ENCODE peak calls at places on chromosomes 7 and 10, in eight cellular contexts. P, G, A, J, O, C, B and D are unnamed samples.

GRCh38 chr10:5441106-5441505 is 28.7 kb downstream of the NET1 start:
- DNase-seq in P (no peak), A (no peak), C (no peak), O (no peak), J (no peak), G (no peak), B (no peak), D (no peak)

GRCh38 chr7:133746847-133747246 is 380.3 kb upstream of the LRGUK start:
- DNase-seq in J (no peak), G (no peak), P (no peak), A (no peak), O (no peak), C (no peak), B (no peak), D (no peak)

GRCh38 chr10:131577178-131577555 is 265.6 kb upstream of the TCERG1L start:
- DNase-seq in A (no peak), C (no peak), O (no peak), G (no peak), B (no peak), J (no peak), P (no peak), D (no peak)

GRCh38 chr10:2938869-2939268 is 128.5 kb upstream of the PFKP start:
- DNase-seq in A (no peak), B (no peak), P (no peak), O (no peak), G (peak; percentile 11), J (peak; percentile 57), C (no peak), D (no peak)

GRCh38 chr10:3473271-3473670 is 300.7 kb upstream of the PITRM1 start:
- DNase-seq in A (no peak), G (no peak), C (no peak), J (no peak), O (no peak), P (no peak), B (no peak), D (no peak)

GRCh38 chr7:112060625-112061024 is 145.6 kb downstream of the DOCK4 start:
- DNase-seq in P (no peak), G (no peak), A (no peak), B (no peak), J (no peak), C (no peak), O (no peak), D (no peak)

GRCh38 chr10:102449321-102450123 is 1.8 kb downstream of the C10orf95 start:
- DNase-seq in B (peak; percentile 79), P (peak; percentile 52), G (peak; percentile 77), A (peak; percentile 78), C (no peak), O (no peak), J (peak; percentile 31), D (peak; percentile 28)

GRCh38 chr10:120969219-120969645 is 118.1 kb downstream of the WDR11 start:
- DNase-seq in G (peak; percentile 9), C (no peak), P (no peak), B (no peak), J (no peak), O (no peak), A (no peak), D (no peak)

GRCh38 chr10:91090761-91091529 is 129.5 kb upstream of the PCGF5 start:
- DNase-seq in J (peak; percentile 55), A (no peak), C (no peak), B (no peak), O (no peak), G (peak; percentile 16), P (no peak), D (no peak)

GRCh38 chr10:90862908-90863514 is 5.2 kb upstream of the HTR7 start:
- DNase-seq in J (peak; percentile 71), B (no peak), A (no peak), P (no peak), O (no peak), G (peak; percentile 71), C (no peak), D (no peak)

GRCh38 chr10:85319150-85319549 is 990.8 kb downstream of the CCSER2 start:
- DNase-seq in J (no peak), A (no peak), O (no peak), P (no peak), G (no peak), C (no peak), B (no peak), D (no peak)

GRCh38 chr10:110730345-110731055 is 86.4 kb downstream of the RBM20 start:
- DNase-seq in O (no peak), A (no peak), J (no peak), B (no peak), P (no peak), C (no peak), G (peak; percentile 9), D (no peak)

GRCh38 chr10:67794909-67795460 is 43.0 kb downstream of the DNAJC12 start:
- DNase-seq in O (no peak), A (no peak), G (no peak), B (no peak), C (peak; percentile 9), P (no peak), J (no peak), D (no peak)
- H3K36me3 ChIP-seq in O (no peaks in the 10 kb centered on the region), A (no peaks in the 10 kb centered on the region), G (no peaks in the 10 kb centered on the region), B (no peaks in the 10 kb centered on the region), C (no peaks in the 10 kb centered on the region), P (no peaks in the 10 kb centered on the region), J (no peaks in the 10 kb centered on the region), D (no peaks in the 10 kb centered on the region)

GRCh38 chr10:35465601-35466140 is 129.4 kb downstream of the CCNY start:
- DNase-seq in O (no peak), B (no peak), C (no peak), J (no peak), P (no peak), G (no peak), A (no peak), D (no peak)
- H3K4me1 ChIP-seq in O (no peaks in the 10 kb centered on the region), B (peaks cover 74% of the 10 kb centered on the region), C (peaks cover 36% of the 10 kb centered on the region), J (peaks cover 23% of the 10 kb centered on the region), P (peaks cover 81% of the 10 kb centered on the region), G (peaks cover 56% of the 10 kb centered on the region), A (peaks cover 19% of the 10 kb centered on the region), D (peaks cover 4% of the 10 kb centered on the region)

DNA sequence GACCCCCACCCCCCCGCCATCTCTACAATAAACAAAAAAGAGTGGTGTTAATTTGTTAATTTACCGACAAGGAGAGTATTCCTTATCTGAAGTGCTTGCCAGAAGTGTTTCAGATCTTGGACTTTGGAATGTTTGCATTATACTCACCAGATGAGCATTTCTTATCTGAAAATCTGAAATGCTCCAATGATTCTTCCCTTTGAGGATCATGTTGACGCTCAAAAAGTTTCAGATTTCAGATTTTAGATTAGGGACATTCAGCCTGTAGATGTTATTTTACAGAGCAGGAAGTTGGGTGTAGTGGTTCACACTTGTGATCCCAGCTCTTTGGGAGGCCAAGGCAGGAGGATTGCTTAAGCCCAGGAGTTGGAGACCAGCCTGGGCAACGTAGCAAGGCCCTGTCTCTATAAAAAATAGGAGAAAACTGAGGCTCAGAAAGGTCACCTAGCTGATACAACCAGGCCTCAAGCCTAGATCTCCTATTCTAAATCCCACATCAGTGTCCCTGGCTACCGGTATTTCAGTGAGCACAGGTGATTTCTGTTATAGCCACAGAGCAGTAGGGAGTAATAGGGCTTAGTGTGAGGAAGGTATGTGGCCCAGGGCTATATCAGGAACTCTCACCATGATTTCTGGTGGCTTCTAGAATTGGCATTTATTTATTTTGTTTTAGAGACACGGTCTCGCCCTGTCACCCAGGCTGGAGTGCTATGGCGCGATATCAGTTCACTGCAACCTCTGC is 35.4 kb downstream of the TMEM120A start:
- DNase-seq in A (no peak), O (no peak), G (no peak), C (no peak), P (no peak), J (no peak), B (no peak), D (no peak)
- H3K36me3 ChIP-seq in A (no peaks in the 10 kb centered on the region), O (peaks cover 4% of the 10 kb centered on the region), G (peaks cover 13% of the 10 kb centered on the region), C (peaks cover 57% of the 10 kb centered on the region), P (no peaks in the 10 kb centered on the region), J (peaks cover 75% of the 10 kb centered on the region), B (peaks cover 18% of the 10 kb centered on the region), D (peaks cover 22% of the 10 kb centered on the region)

DNA sequence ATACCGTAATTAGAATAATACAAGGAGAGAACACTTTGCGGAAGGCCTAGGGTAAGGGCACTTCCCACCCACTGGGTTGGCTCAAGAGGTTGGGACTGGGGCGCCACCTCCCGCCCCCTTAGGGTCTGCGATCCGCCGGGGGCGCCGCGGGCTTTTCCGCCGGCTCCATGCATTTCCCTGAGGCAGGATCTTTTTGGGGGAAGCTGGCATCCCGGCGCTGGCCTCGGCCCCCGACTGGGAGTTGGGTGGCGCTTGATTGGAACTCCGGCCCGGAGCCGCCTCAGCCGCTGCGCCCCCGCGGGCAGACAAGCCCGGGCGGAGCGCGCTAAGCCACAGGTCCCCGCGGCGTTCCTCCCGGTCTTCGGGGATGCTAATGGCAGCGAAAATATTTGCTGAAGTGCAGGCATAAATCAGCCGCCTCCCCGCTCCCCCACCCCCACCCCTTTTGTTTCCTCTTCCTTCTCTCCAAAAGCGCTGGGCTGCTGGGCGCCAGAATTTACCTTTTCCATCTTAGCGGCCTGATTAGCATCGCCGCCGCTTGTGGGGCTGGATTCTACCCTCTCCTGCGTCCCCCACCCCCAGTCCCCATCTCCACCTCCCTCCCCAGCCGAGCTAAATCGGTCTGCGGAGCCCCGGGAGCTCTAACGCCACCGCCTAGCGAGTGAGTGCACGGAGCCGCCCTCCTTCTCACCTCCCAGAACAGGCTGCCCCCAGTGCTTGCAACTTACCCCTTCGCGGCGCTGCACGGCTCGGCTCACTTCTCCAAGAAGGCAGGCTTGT is 5.1 kb downstream of the UNC5B start:
- DNase-seq in A (peak; percentile 44), O (peak; percentile 83), B (no peak), G (no peak), P (peak; percentile 36), C (no peak), J (peak; percentile 68), D (no peak)
- H3K4me1 ChIP-seq in A (peaks cover 9% of the 10 kb centered on the region), O (no peaks in the 10 kb centered on the region), B (no peaks in the 10 kb centered on the region), G (peaks cover 72% of the 10 kb centered on the region), P (peaks cover 58% of the 10 kb centered on the region), C (peaks cover 31% of the 10 kb centered on the region), J (peaks cover 21% of the 10 kb centered on the region), D (peaks cover 12% of the 10 kb centered on the region)